ENCODE peak calls at places on chromosomes 13 and 19, in five cellular contexts. M, A, O, T and Z are unnamed samples.
A peak's percentile ranks its signal among the peaks of the same experiment; 100 is the strongest.

GRCh38 chr13:20873348-20873747 is 29.2 kb downstream of the XPO4 start:
- DNase-seq in M (peak; percentile 38), A (no peak), O (no peak), T (peak; percentile 38), Z (no peak)

GRCh38 chr13:31038834-31039552 is 106.5 kb downstream of the TEX26 start:
- DNase-seq in M (no peak), A (no peak), O (no peak), T (no peak), Z (peak; percentile 86)

GRCh38 chr19:21693399-21693798 is 74.0 kb downstream of the ZNF100 start:
- DNase-seq in M (no peak), A (no peak), O (no peak), T (no peak), Z (no peak)

GRCh38 chr13:51856027-51856736 is 5.6 kb upstream of the CCDC70 start:
- DNase-seq in M (no peak), A (no peak), O (no peak), T (no peak), Z (no peak)

GRCh38 chr13:110106726-110107125 is 200.2 kb downstream of the COL4A1 start:
- DNase-seq in M (peak; percentile 55), A (no peak), O (peak; percentile 28), T (no peak), Z (peak; percentile 81)

GRCh38 chr19:12694641-12695040 is 1.8 kb downstream of the FBXW9 start:
- DNase-seq in M (no peak), A (no peak), O (no peak), T (no peak), Z (no peak)

GRCh38 chr19:18541258-18541991 is 1.9 kb downstream of the FKBP8 start:
- DNase-seq in M (no peak), A (no peak), O (no peak), T (no peak), Z (no peak)

GRCh38 chr13:28100149-28101121 is at the start of gene FLT3:
- DNase-seq in M (peak; percentile 15), A (no peak), O (no peak), T (peak; percentile 48), Z (peak; percentile 99)

GRCh38 chr19:49968279-49968922 is 7.4 kb upstream of the SIGLEC11 start:
- DNase-seq in M (no peak), A (no peak), O (no peak), T (no peak), Z (peak; percentile 71)

GRCh38 chr19:18507021-18507726 is 14.7 kb downstream of the ELL start:
- DNase-seq in M (no peak), A (no peak), O (no peak), T (no peak), Z (no peak)

GRCh38 chr19:50358483-50359431 is 6.7 kb downstream of the NAPSA start:
- DNase-seq in M (peak; percentile 56), A (no peak), O (peak; percentile 57), T (no peak), Z (no peak)

GRCh38 chr19:651991-652390 is 11.0 kb downstream of the RNF126 start:
- DNase-seq in M (no peak), A (no peak), O (no peak), T (no peak), Z (no peak)

GRCh38 chr13:113929628-113930615 is 44.0 kb downstream of the C13orf46 start:
- DNase-seq in M (no peak), A (peak; percentile 36), O (no peak), T (no peak), Z (no peak)

GRCh38 chr19:40240332-40240731 is 13.8 kb upstream of the CCNP start:
- DNase-seq in M (no peak), A (no peak), O (no peak), T (no peak), Z (no peak)

GRCh38 chr13:98997738-98998641 is 20.1 kb upstream of the DOCK9 start:
- DNase-seq in M (no peak), A (no peak), O (no peak), T (no peak), Z (no peak)

DNA sequence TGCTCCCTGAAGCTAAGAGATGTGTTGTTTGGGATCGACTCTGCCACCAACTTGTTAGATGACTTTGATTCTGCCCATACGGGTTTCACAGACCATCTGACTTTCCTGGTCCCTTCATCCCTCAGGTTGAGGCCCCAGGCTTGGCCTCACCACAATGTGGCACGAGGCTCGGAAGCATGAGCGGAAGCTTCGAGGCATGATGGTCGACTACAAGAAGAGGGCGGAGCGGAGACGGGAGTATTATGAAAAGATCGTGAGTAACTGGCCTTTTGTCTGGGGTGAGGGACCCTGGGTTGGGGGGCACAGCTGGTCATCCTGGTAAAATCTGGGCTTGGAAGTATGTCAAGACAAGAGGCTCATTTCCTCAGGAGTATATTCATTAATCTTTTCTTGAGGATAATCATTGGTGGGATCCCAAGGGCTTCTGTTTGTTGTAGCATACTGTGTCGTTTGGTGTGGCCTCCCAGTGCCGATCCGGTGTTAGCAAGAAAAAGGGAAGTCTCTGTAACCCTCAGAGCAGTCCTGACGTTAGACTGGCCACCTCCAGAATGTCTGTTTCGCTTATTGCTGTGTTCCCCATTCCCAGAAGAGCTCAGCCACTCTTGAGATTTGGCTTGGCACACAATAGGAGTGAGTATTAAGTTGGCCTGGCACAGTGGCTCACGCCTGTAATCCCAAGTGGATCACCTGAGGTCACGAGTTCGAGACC is 1.4 kb downstream of the CLASRP start:
- DNase-seq in M (no peak), A (no peak), O (no peak), T (no peak), Z (peak; percentile 28)
- H3K4me3 ChIP-seq in M (peak overlapping the region; percentile 75), A (peak overlapping the region; percentile 91), O (no peak overlapping the region), T (peak overlapping the region; percentile 91), Z (peak overlapping the region; percentile 75)

GRCh38 chr19:42313840-42314755 is 989 bp downstream of the TMEM145 start:
- DNase-seq in M (no peak), A (no peak), O (no peak), T (no peak), Z (no peak)
- H3K4me3 ChIP-seq in M (no peak overlapping the region), A (no peak overlapping the region), O (no peak overlapping the region), T (peak overlapping the region; percentile 52), Z (no peak overlapping the region)

GRCh38 chr19:11338164-11338563 is 1.3 kb downstream of the RAB3D start:
- DNase-seq in M (no peak), A (no peak), O (no peak), T (no peak), Z (no peak)
- H3K4me3 ChIP-seq in M (peak overlapping the region; percentile 76), A (peak overlapping the region; percentile 84), O (no peak overlapping the region), T (no peak overlapping the region), Z (peak overlapping the region; percentile 46)

GRCh38 chr19:10580979-10581631 is 6.0 kb downstream of the AP1M2 start:
- DNase-seq in M (peak; percentile 94), A (peak; percentile 90), O (peak; percentile 86), T (peak; percentile 89), Z (peak; percentile 99)

GRCh38 chr19:10583021-10583776 is 3.9 kb downstream of the AP1M2 start:
- DNase-seq in M (no peak), A (no peak), O (no peak), T (no peak), Z (peak; percentile 47)

GRCh38 chr19:10587839-10588150 is 683 bp upstream of the AP1M2 start:
- DNase-seq in M (no peak), A (no peak), O (no peak), T (no peak), Z (no peak)

GRCh38 chr19:10587022-10587838 is at the start of gene AP1M2:
- DNase-seq in M (no peak), A (no peak), O (no peak), T (no peak), Z (no peak)

GRCh38 chr19:10586396-10586795 is 716 bp downstream of the AP1M2 start:
- DNase-seq in M (no peak), A (no peak), O (no peak), T (no peak), Z (no peak)
- H3K4me3 ChIP-seq in M (no peak overlapping the region), A (no peak overlapping the region), O (no peak overlapping the region), T (no peak overlapping the region), Z (no peak overlapping the region)

GRCh38 chr19:45368737-45369340 is 1.5 kb downstream of the ERCC2 start:
- DNase-seq in M (no peak), A (no peak), O (no peak), T (no peak), Z (no peak)
- H3K4me3 ChIP-seq in M (no peak overlapping the region), A (no peak overlapping the region), O (no peak overlapping the region), T (peak overlapping the region; percentile 11), Z (peak overlapping the region; percentile 34)